ENCODE peak calls at places on chromosomes 12 and 14, in nine cellular contexts. One of them, this sample, is unnamed.

GRCh38 chr14:100540141-100540925 is 46.9 kb downstream of the BEGAIN start:
- DNase-seq in A549: peak
- DNase-seq in right lobe of liver: peak
- DNase-seq in right atrium auricular region: no peak
- DNase-seq in tibial artery: no peak
- DNase-seq in mesenchymal stem cell: peak
- DNase-seq in colonic mucosa: no peak
- DNase-seq in AG04450: no peak
- DNase-seq in breast epithelium: no peak
- DNase-seq in this sample: no peak

GRCh38 chr14:33309081-33309480 is 370.4 kb downstream of the NPAS3 start:
- DNase-seq in breast epithelium: no peak
- DNase-seq in tibial artery: no peak
- DNase-seq in AG04450: no peak
- DNase-seq in A549: no peak
- DNase-seq in mesenchymal stem cell: no peak
- DNase-seq in right atrium auricular region: no peak
- DNase-seq in colonic mucosa: no peak
- DNase-seq in right lobe of liver: no peak
- DNase-seq in this sample: no peak

GRCh38 chr12:69241444-69242092 is 2.2 kb downstream of the CPSF6 start:
- DNase-seq in mesenchymal stem cell: no peak
- DNase-seq in right atrium auricular region: no peak
- DNase-seq in AG04450: no peak
- DNase-seq in right lobe of liver: no peak
- DNase-seq in tibial artery: no peak
- DNase-seq in breast epithelium: no peak
- DNase-seq in colonic mucosa: no peak
- DNase-seq in A549: no peak
- DNase-seq in this sample: no peak

GRCh38 chr12:51270847-51271518 is 768 bp upstream of the SMAGP start:
- DNase-seq in A549: peak
- DNase-seq in AG04450: peak
- DNase-seq in mesenchymal stem cell: peak
- DNase-seq in right atrium auricular region: no peak
- DNase-seq in right lobe of liver: no peak
- DNase-seq in breast epithelium: no peak
- DNase-seq in tibial artery: no peak
- DNase-seq in colonic mucosa: no peak
- DNase-seq in this sample: peak

GRCh38 chr14:90060312-90060964 is 1.4 kb upstream of the KCNK13 start:
- DNase-seq in mesenchymal stem cell: peak
- DNase-seq in breast epithelium: no peak
- DNase-seq in AG04450: no peak
- DNase-seq in right lobe of liver: peak
- DNase-seq in colonic mucosa: peak
- DNase-seq in A549: peak
- DNase-seq in tibial artery: no peak
- DNase-seq in right atrium auricular region: no peak
- DNase-seq in this sample: peak

GRCh38 chr12:106841471-106842302 is 67.2 kb downstream of the RIC8B start:
- DNase-seq in tibial artery: peak
- DNase-seq in colonic mucosa: peak
- DNase-seq in mesenchymal stem cell: peak
- DNase-seq in breast epithelium: no peak
- DNase-seq in right atrium auricular region: no peak
- DNase-seq in A549: peak
- DNase-seq in right lobe of liver: no peak
- DNase-seq in AG04450: no peak
- DNase-seq in this sample: no peak

GRCh38 chr12:65192963-65193516 is 23.7 kb downstream of the LEMD3 start:
- DNase-seq in mesenchymal stem cell: no peak
- DNase-seq in colonic mucosa: no peak
- DNase-seq in right atrium auricular region: no peak
- DNase-seq in right lobe of liver: no peak
- DNase-seq in A549: no peak
- DNase-seq in breast epithelium: no peak
- DNase-seq in tibial artery: no peak
- DNase-seq in AG04450: no peak
- DNase-seq in this sample: no peak

GRCh38 chr14:103552011-103552797 is 10.3 kb downstream of the BAG5 start:
- DNase-seq in AG04450: no peak
- DNase-seq in breast epithelium: peak
- DNase-seq in colonic mucosa: no peak
- DNase-seq in mesenchymal stem cell: no peak
- DNase-seq in right atrium auricular region: peak
- DNase-seq in A549: no peak
- DNase-seq in tibial artery: peak
- DNase-seq in right lobe of liver: no peak
- DNase-seq in this sample: no peak

GRCh38 chr14:22070119-22070982 is 396.7 kb upstream of the OR4E1 start:
- DNase-seq in colonic mucosa: peak
- DNase-seq in AG04450: no peak
- DNase-seq in right atrium auricular region: no peak
- DNase-seq in mesenchymal stem cell: no peak
- DNase-seq in breast epithelium: no peak
- DNase-seq in right lobe of liver: no peak
- DNase-seq in tibial artery: no peak
- DNase-seq in A549: no peak
- DNase-seq in this sample: no peak

GRCh38 chr14:102795060-102795925 is 18.0 kb downstream of the TRAF3 start:
- DNase-seq in right lobe of liver: peak
- DNase-seq in colonic mucosa: peak
- DNase-seq in right atrium auricular region: peak
- DNase-seq in AG04450: no peak
- DNase-seq in tibial artery: peak
- DNase-seq in mesenchymal stem cell: peak
- DNase-seq in A549: peak
- DNase-seq in breast epithelium: peak
- DNase-seq in this sample: peak

GRCh38 chr12:49054096-49054495 is 6.5 kb downstream of the KMT2D start:
- DNase-seq in tibial artery: no peak
- DNase-seq in AG04450: no peak
- DNase-seq in breast epithelium: no peak
- DNase-seq in colonic mucosa: no peak
- DNase-seq in A549: no peak
- DNase-seq in right atrium auricular region: no peak
- DNase-seq in mesenchymal stem cell: no peak
- DNase-seq in right lobe of liver: no peak
- DNase-seq in this sample: no peak
- H3K27ac ChIP-seq in tibial artery: no peak
- H3K27ac ChIP-seq in AG04450: no peak
- H3K27ac ChIP-seq in breast epithelium: no peak
- H3K27ac ChIP-seq in colonic mucosa: no peak
- H3K27ac ChIP-seq in A549: no peak
- H3K27ac ChIP-seq in right atrium auricular region: no peak
- H3K27ac ChIP-seq in mesenchymal stem cell: no peak
- H3K27ac ChIP-seq in right lobe of liver: no peak
- H3K27ac ChIP-seq in this sample: no peak

GRCh38 chr12:84913151-84913550 is 552 bp upstream of the SLC6A15 start:
- DNase-seq in AG04450: no peak
- DNase-seq in right lobe of liver: no peak
- DNase-seq in tibial artery: no peak
- DNase-seq in A549: peak
- DNase-seq in colonic mucosa: no peak
- DNase-seq in breast epithelium: no peak
- DNase-seq in mesenchymal stem cell: peak
- DNase-seq in right atrium auricular region: no peak
- DNase-seq in this sample: no peak
- H3K27ac ChIP-seq in AG04450: no peak
- H3K27ac ChIP-seq in right lobe of liver: no peak
- H3K27ac ChIP-seq in tibial artery: no peak
- H3K27ac ChIP-seq in A549: peak
- H3K27ac ChIP-seq in colonic mucosa: no peak
- H3K27ac ChIP-seq in breast epithelium: no peak
- H3K27ac ChIP-seq in mesenchymal stem cell: no peak
- H3K27ac ChIP-seq in right atrium auricular region: no peak
- H3K27ac ChIP-seq in this sample: peak

GRCh38 chr12:46390881-46391280 is 18.3 kb upstream of the SLC38A2 start:
- DNase-seq in mesenchymal stem cell: peak
- DNase-seq in colonic mucosa: no peak
- DNase-seq in right atrium auricular region: no peak
- DNase-seq in AG04450: no peak
- DNase-seq in A549: no peak
- DNase-seq in breast epithelium: no peak
- DNase-seq in tibial artery: no peak
- DNase-seq in right lobe of liver: no peak
- DNase-seq in this sample: no peak

GRCh38 chr12:46391630-46392029 is 19.1 kb upstream of the SLC38A2 start:
- DNase-seq in A549: no peak
- DNase-seq in breast epithelium: no peak
- DNase-seq in right lobe of liver: no peak
- DNase-seq in colonic mucosa: no peak
- DNase-seq in tibial artery: peak
- DNase-seq in right atrium auricular region: no peak
- DNase-seq in mesenchymal stem cell: no peak
- DNase-seq in AG04450: no peak
- DNase-seq in this sample: no peak

GRCh38 chr12:46396826-46397225 is 24.3 kb upstream of the SLC38A2 start:
- DNase-seq in right atrium auricular region: no peak
- DNase-seq in right lobe of liver: no peak
- DNase-seq in breast epithelium: no peak
- DNase-seq in AG04450: no peak
- DNase-seq in mesenchymal stem cell: no peak
- DNase-seq in tibial artery: no peak
- DNase-seq in colonic mucosa: no peak
- DNase-seq in A549: no peak
- DNase-seq in this sample: no peak

GRCh38 chr12:46390304-46390703 is 17.7 kb upstream of the SLC38A2 start:
- DNase-seq in right lobe of liver: no peak
- DNase-seq in breast epithelium: no peak
- DNase-seq in colonic mucosa: no peak
- DNase-seq in AG04450: no peak
- DNase-seq in mesenchymal stem cell: peak
- DNase-seq in A549: no peak
- DNase-seq in tibial artery: no peak
- DNase-seq in right atrium auricular region: no peak
- DNase-seq in this sample: no peak

DNA sequence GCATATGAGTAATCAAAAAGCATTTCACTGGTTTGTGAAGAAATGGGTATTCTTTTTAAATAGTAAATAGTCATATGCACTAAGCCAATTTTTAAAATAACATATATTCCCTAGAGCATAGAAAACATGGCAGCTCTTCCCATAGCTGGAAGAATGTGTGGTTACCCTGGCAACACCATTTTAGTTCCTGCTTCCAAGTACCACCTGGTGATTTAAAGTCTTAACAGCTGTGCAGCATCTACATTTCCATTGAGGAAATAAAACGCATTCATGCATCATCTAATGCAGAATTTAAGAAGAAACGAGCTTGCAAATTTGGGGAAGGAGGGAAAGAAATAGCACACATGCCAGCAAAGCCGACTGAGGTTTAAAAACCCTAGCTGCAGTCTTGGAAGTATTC is 22.7 kb upstream of the SLC38A2 start:
- DNase-seq in mesenchymal stem cell: no peak
- DNase-seq in colonic mucosa: no peak
- DNase-seq in right atrium auricular region: no peak
- DNase-seq in right lobe of liver: no peak
- DNase-seq in breast epithelium: no peak
- DNase-seq in tibial artery: no peak
- DNase-seq in AG04450: no peak
- DNase-seq in A549: no peak
- DNase-seq in this sample: no peak
- H3K27ac ChIP-seq in mesenchymal stem cell: no peak
- H3K27ac ChIP-seq in colonic mucosa: no peak
- H3K27ac ChIP-seq in right atrium auricular region: no peak
- H3K27ac ChIP-seq in right lobe of liver: no peak
- H3K27ac ChIP-seq in breast epithelium: no peak
- H3K27ac ChIP-seq in tibial artery: no peak
- H3K27ac ChIP-seq in AG04450: no peak
- H3K27ac ChIP-seq in A549: no peak
- H3K27ac ChIP-seq in this sample: no peak

DNA sequence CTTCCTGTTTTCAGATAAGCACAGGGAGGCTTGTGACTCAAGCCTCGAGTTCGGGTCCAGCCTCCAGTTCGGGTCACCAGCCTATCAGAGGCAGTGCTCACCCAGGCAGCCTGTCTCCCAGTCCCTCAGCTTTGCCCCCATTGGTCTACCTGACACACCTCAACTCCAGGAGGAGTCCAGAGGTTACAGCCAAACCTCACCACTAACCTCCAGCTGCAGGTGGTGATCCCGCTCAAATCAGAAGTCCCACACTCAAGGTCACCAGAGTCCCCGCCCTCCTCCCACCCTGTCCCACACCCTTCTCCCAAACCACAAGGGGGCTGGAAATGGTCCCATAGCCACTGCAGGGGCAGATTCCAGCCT is 42.1 kb downstream of the KDM2B start:
- DNase-seq in breast epithelium: no peak
- DNase-seq in A549: peak
- DNase-seq in colonic mucosa: peak
- DNase-seq in mesenchymal stem cell: no peak
- DNase-seq in right atrium auricular region: no peak
- DNase-seq in AG04450: no peak
- DNase-seq in tibial artery: no peak
- DNase-seq in right lobe of liver: peak
- DNase-seq in this sample: no peak
- H3K27ac ChIP-seq in breast epithelium: peak
- H3K27ac ChIP-seq in A549: peak
- H3K27ac ChIP-seq in colonic mucosa: no peak
- H3K27ac ChIP-seq in mesenchymal stem cell: no peak
- H3K27ac ChIP-seq in right atrium auricular region: no peak
- H3K27ac ChIP-seq in AG04450: no peak
- H3K27ac ChIP-seq in tibial artery: no peak
- H3K27ac ChIP-seq in right lobe of liver: no peak
- H3K27ac ChIP-seq in this sample: no peak